ENCODE peak calls at places on chromosome 9, in nine cellular contexts. One of them, this sample, is unnamed.

GRCh38 chr9:36772449-36773370 is 200.0 kb downstream of the MELK start:
- DNase-seq in mammary epithelial cell: peak; percentile 40
- DNase-seq in H1: no peak
- DNase-seq in HCT116: no peak
- DNase-seq in keratinocyte: no peak
- DNase-seq in neural progenitor cell: peak; percentile 38
- DNase-seq in neuronal stem cell: no peak
- DNase-seq in colonic mucosa: no peak
- DNase-seq in fibroblast of lung: peak; percentile 23
- DNase-seq in this sample: peak; percentile 13

GRCh38 chr9:34037626-34038025 is 11.1 kb downstream of the UBAP2 start:
- DNase-seq in neuronal stem cell: no peak
- DNase-seq in neural progenitor cell: no peak
- DNase-seq in HCT116: no peak
- DNase-seq in fibroblast of lung: no peak
- DNase-seq in keratinocyte: no peak
- DNase-seq in colonic mucosa: no peak
- DNase-seq in mammary epithelial cell: no peak
- DNase-seq in H1: no peak
- DNase-seq in this sample: no peak

GRCh38 chr9:16729656-16730055 is 140.8 kb downstream of the BNC2 start:
- DNase-seq in colonic mucosa: no peak
- DNase-seq in keratinocyte: no peak
- DNase-seq in neural progenitor cell: peak; percentile 27
- DNase-seq in mammary epithelial cell: no peak
- DNase-seq in fibroblast of lung: no peak
- DNase-seq in HCT116: no peak
- DNase-seq in neuronal stem cell: no peak
- DNase-seq in H1: no peak
- DNase-seq in this sample: no peak

GRCh38 chr9:87076825-87077224 is 129.5 kb upstream of the GAS1 start:
- DNase-seq in fibroblast of lung: no peak
- DNase-seq in H1: no peak
- DNase-seq in mammary epithelial cell: no peak
- DNase-seq in colonic mucosa: no peak
- DNase-seq in keratinocyte: no peak
- DNase-seq in HCT116: no peak
- DNase-seq in neural progenitor cell: no peak
- DNase-seq in neuronal stem cell: no peak
- DNase-seq in this sample: no peak

GRCh38 chr9:71120439-71121247 is 778 bp downstream of the TRPM3 start:
- DNase-seq in neuronal stem cell: peak; percentile 70
- DNase-seq in colonic mucosa: no peak
- DNase-seq in fibroblast of lung: no peak
- DNase-seq in mammary epithelial cell: no peak
- DNase-seq in keratinocyte: no peak
- DNase-seq in HCT116: no peak
- DNase-seq in H1: no peak
- DNase-seq in neural progenitor cell: peak; percentile 84
- DNase-seq in this sample: no peak

GRCh38 chr9:125399666-125400065 is 138.0 kb downstream of the GAPVD1 start:
- DNase-seq in mammary epithelial cell: no peak
- DNase-seq in keratinocyte: no peak
- DNase-seq in H1: no peak
- DNase-seq in HCT116: no peak
- DNase-seq in neural progenitor cell: no peak
- DNase-seq in neuronal stem cell: no peak
- DNase-seq in colonic mucosa: no peak
- DNase-seq in fibroblast of lung: no peak
- DNase-seq in this sample: no peak

GRCh38 chr9:70519912-70520724 is 105.7 kb upstream of the KLF9 start:
- DNase-seq in keratinocyte: no peak
- DNase-seq in colonic mucosa: no peak
- DNase-seq in neural progenitor cell: no peak
- DNase-seq in neuronal stem cell: no peak
- DNase-seq in HCT116: no peak
- DNase-seq in fibroblast of lung: no peak
- DNase-seq in H1: no peak
- DNase-seq in mammary epithelial cell: no peak
- DNase-seq in this sample: no peak

GRCh38 chr9:72554221-72554641 is 32.8 kb downstream of the TMC1 start:
- DNase-seq in colonic mucosa: no peak
- DNase-seq in fibroblast of lung: peak; percentile 67
- DNase-seq in neuronal stem cell: no peak
- DNase-seq in neural progenitor cell: no peak
- DNase-seq in HCT116: no peak
- DNase-seq in H1: no peak
- DNase-seq in keratinocyte: no peak
- DNase-seq in mammary epithelial cell: no peak
- DNase-seq in this sample: no peak

GRCh38 chr9:69253057-69253456 is 72.0 kb upstream of the ENTREP1 start:
- DNase-seq in mammary epithelial cell: peak; percentile 72
- DNase-seq in colonic mucosa: no peak
- DNase-seq in HCT116: no peak
- DNase-seq in neuronal stem cell: no peak
- DNase-seq in H1: no peak
- DNase-seq in neural progenitor cell: no peak
- DNase-seq in fibroblast of lung: peak; percentile 2
- DNase-seq in keratinocyte: peak; percentile 1
- DNase-seq in this sample: no peak

GRCh38 chr9:30609713-30610112 is 1774.7 kb upstream of the ACO1 start:
- DNase-seq in HCT116: no peak
- DNase-seq in colonic mucosa: no peak
- DNase-seq in neural progenitor cell: no peak
- DNase-seq in neuronal stem cell: no peak
- DNase-seq in keratinocyte: no peak
- DNase-seq in H1: no peak
- DNase-seq in fibroblast of lung: no peak
- DNase-seq in mammary epithelial cell: no peak
- DNase-seq in this sample: peak; percentile 16

GRCh38 chr9:118331622-118332045 is 627.4 kb downstream of the TLR4 start:
- DNase-seq in HCT116: no peak
- DNase-seq in neuronal stem cell: no peak
- DNase-seq in mammary epithelial cell: peak; percentile 89
- DNase-seq in fibroblast of lung: peak; percentile 0
- DNase-seq in colonic mucosa: no peak
- DNase-seq in neural progenitor cell: no peak
- DNase-seq in keratinocyte: no peak
- DNase-seq in H1: no peak
- DNase-seq in this sample: no peak

GRCh38 chr9:34380034-34380510 is 3.4 kb upstream of the MYORG start:
- DNase-seq in mammary epithelial cell: no peak
- DNase-seq in keratinocyte: no peak
- DNase-seq in neural progenitor cell: peak; percentile 56
- DNase-seq in neuronal stem cell: peak; percentile 29
- DNase-seq in fibroblast of lung: no peak
- DNase-seq in HCT116: no peak
- DNase-seq in H1: peak; percentile 70
- DNase-seq in colonic mucosa: peak; percentile 42
- DNase-seq in this sample: peak; percentile 22

GRCh38 chr9:21402387-21403247 is 6.3 kb upstream of the IFNA8 start:
- DNase-seq in neural progenitor cell: peak; percentile 80
- DNase-seq in neuronal stem cell: peak; percentile 31
- DNase-seq in HCT116: no peak
- DNase-seq in fibroblast of lung: no peak
- DNase-seq in keratinocyte: no peak
- DNase-seq in mammary epithelial cell: no peak
- DNase-seq in H1: peak; percentile 82
- DNase-seq in colonic mucosa: no peak
- DNase-seq in this sample: no peak

GRCh38 chr9:136527131-136527530 is 18.7 kb downstream of the NOTCH1 start:
- DNase-seq in H1: no peak
- DNase-seq in colonic mucosa: no peak
- DNase-seq in neuronal stem cell: no peak
- DNase-seq in HCT116: no peak
- DNase-seq in keratinocyte: no peak
- DNase-seq in fibroblast of lung: no peak
- DNase-seq in mammary epithelial cell: no peak
- DNase-seq in neural progenitor cell: no peak
- DNase-seq in this sample: no peak
- H3K9ac ChIP-seq in H1: no peak overlapping the region
- H3K9ac ChIP-seq in colonic mucosa: peak overlapping the region; percentile 68
- H3K9ac ChIP-seq in neuronal stem cell: peak overlapping the region; percentile 44
- H3K9ac ChIP-seq in HCT116: no peak overlapping the region
- H3K9ac ChIP-seq in keratinocyte: no peak overlapping the region
- H3K9ac ChIP-seq in fibroblast of lung: no peak overlapping the region
- H3K9ac ChIP-seq in mammary epithelial cell: no peak overlapping the region
- H3K9ac ChIP-seq in neural progenitor cell: no peak overlapping the region
- H3K9ac ChIP-seq in this sample: no peak overlapping the region

GRCh38 chr9:132582276-132582785 is at the start of gene BARHL1:
- DNase-seq in colonic mucosa: no peak
- DNase-seq in HCT116: no peak
- DNase-seq in mammary epithelial cell: no peak
- DNase-seq in keratinocyte: no peak
- DNase-seq in fibroblast of lung: no peak
- DNase-seq in H1: no peak
- DNase-seq in neural progenitor cell: no peak
- DNase-seq in neuronal stem cell: no peak
- DNase-seq in this sample: no peak
- H3K4me1 ChIP-seq in colonic mucosa: no peaks in the 10 kb centered on the region
- H3K4me1 ChIP-seq in HCT116: peaks cover 9% of the 10 kb centered on the region
- H3K4me1 ChIP-seq in mammary epithelial cell: peaks cover 5% of the 10 kb centered on the region
- H3K4me1 ChIP-seq in keratinocyte: peaks cover 6% of the 10 kb centered on the region
- H3K4me1 ChIP-seq in fibroblast of lung: peaks cover 2% of the 10 kb centered on the region
- H3K4me1 ChIP-seq in H1: peaks cover 60% of the 10 kb centered on the region
- H3K4me1 ChIP-seq in neural progenitor cell: peaks cover 23% of the 10 kb centered on the region
- H3K4me1 ChIP-seq in neuronal stem cell: peaks cover 5% of the 10 kb centered on the region
- H3K4me1 ChIP-seq in this sample: no peaks in the 10 kb centered on the region

GRCh38 chr9:101484046-101484445 is 48.5 kb upstream of the ALDOB start:
- DNase-seq in neuronal stem cell: no peak
- DNase-seq in fibroblast of lung: no peak
- DNase-seq in neural progenitor cell: no peak
- DNase-seq in H1: no peak
- DNase-seq in keratinocyte: no peak
- DNase-seq in HCT116: no peak
- DNase-seq in mammary epithelial cell: no peak
- DNase-seq in colonic mucosa: no peak
- DNase-seq in this sample: no peak
- H3K9ac ChIP-seq in neuronal stem cell: no peak overlapping the region
- H3K9ac ChIP-seq in fibroblast of lung: no peak overlapping the region
- H3K9ac ChIP-seq in neural progenitor cell: no peak overlapping the region
- H3K9ac ChIP-seq in H1: no peak overlapping the region
- H3K9ac ChIP-seq in keratinocyte: no peak overlapping the region
- H3K9ac ChIP-seq in HCT116: no peak overlapping the region
- H3K9ac ChIP-seq in mammary epithelial cell: no peak overlapping the region
- H3K9ac ChIP-seq in colonic mucosa: no peak overlapping the region
- H3K9ac ChIP-seq in this sample: no peak overlapping the region

GRCh38 chr9:136545966-136546696 is at the start of gene NOTCH1:
- DNase-seq in neuronal stem cell: peak; percentile 90
- DNase-seq in keratinocyte: peak; percentile 61
- DNase-seq in colonic mucosa: peak; percentile 91
- DNase-seq in HCT116: peak; percentile 87
- DNase-seq in fibroblast of lung: peak; percentile 92
- DNase-seq in H1: peak; percentile 86
- DNase-seq in mammary epithelial cell: peak; percentile 96
- DNase-seq in neural progenitor cell: peak; percentile 92
- DNase-seq in this sample: peak; percentile 95
- H3K4me1 ChIP-seq in neuronal stem cell: peaks cover 63% of the 10 kb centered on the region
- H3K4me1 ChIP-seq in keratinocyte: peaks cover 37% of the 10 kb centered on the region
- H3K4me1 ChIP-seq in colonic mucosa: peaks cover 27% of the 10 kb centered on the region
- H3K4me1 ChIP-seq in HCT116: peaks cover 58% of the 10 kb centered on the region
- H3K4me1 ChIP-seq in fibroblast of lung: peaks cover 18% of the 10 kb centered on the region
- H3K4me1 ChIP-seq in H1: peaks cover 45% of the 10 kb centered on the region
- H3K4me1 ChIP-seq in mammary epithelial cell: peaks cover 61% of the 10 kb centered on the region
- H3K4me1 ChIP-seq in neural progenitor cell: peaks cover 61% of the 10 kb centered on the region
- H3K4me1 ChIP-seq in this sample: peaks cover 8% of the 10 kb centered on the region

GRCh38 chr9:133584559-133585476 is 24.4 kb downstream of the FAM163B start:
- DNase-seq in fibroblast of lung: no peak
- DNase-seq in H1: peak; percentile 73
- DNase-seq in mammary epithelial cell: no peak
- DNase-seq in keratinocyte: no peak
- DNase-seq in neuronal stem cell: no peak
- DNase-seq in neural progenitor cell: peak; percentile 54
- DNase-seq in HCT116: no peak
- DNase-seq in colonic mucosa: peak; percentile 58
- DNase-seq in this sample: no peak
- H3K9ac ChIP-seq in fibroblast of lung: no peak overlapping the region
- H3K9ac ChIP-seq in H1: no peak overlapping the region
- H3K9ac ChIP-seq in mammary epithelial cell: no peak overlapping the region
- H3K9ac ChIP-seq in keratinocyte: no peak overlapping the region
- H3K9ac ChIP-seq in neuronal stem cell: no peak overlapping the region
- H3K9ac ChIP-seq in neural progenitor cell: no peak overlapping the region
- H3K9ac ChIP-seq in HCT116: no peak overlapping the region
- H3K9ac ChIP-seq in colonic mucosa: no peak overlapping the region
- H3K9ac ChIP-seq in this sample: no peak overlapping the region

GRCh38 chr9:128093016-128093415 is 25.0 kb downstream of the SLC25A25 start:
- DNase-seq in fibroblast of lung: no peak
- DNase-seq in colonic mucosa: no peak
- DNase-seq in keratinocyte: no peak
- DNase-seq in HCT116: no peak
- DNase-seq in neural progenitor cell: no peak
- DNase-seq in mammary epithelial cell: no peak
- DNase-seq in H1: no peak
- DNase-seq in neuronal stem cell: no peak
- DNase-seq in this sample: no peak
- H3K4me1 ChIP-seq in fibroblast of lung: peaks cover 40% of the 10 kb centered on the region
- H3K4me1 ChIP-seq in colonic mucosa: peaks cover 4% of the 10 kb centered on the region
- H3K4me1 ChIP-seq in keratinocyte: peaks cover 22% of the 10 kb centered on the region
- H3K4me1 ChIP-seq in HCT116: peaks cover 45% of the 10 kb centered on the region
- H3K4me1 ChIP-seq in neural progenitor cell: peaks cover 21% of the 10 kb centered on the region
- H3K4me1 ChIP-seq in mammary epithelial cell: peaks cover 31% of the 10 kb centered on the region
- H3K4me1 ChIP-seq in H1: peaks cover 12% of the 10 kb centered on the region
- H3K4me1 ChIP-seq in neuronal stem cell: peaks cover 41% of the 10 kb centered on the region
- H3K4me1 ChIP-seq in this sample: no peaks in the 10 kb centered on the region

This sample was measured in MM.1S.